ENCODE peak calls at places on chromosomes 7 and 10, in eight cellular contexts. One of them, this sample, is unnamed.

GRCh38 chr7:105721571-105722104 is 140.3 kb upstream of the EFCAB10 start:
- DNase-seq in Caco-2: no peak
- DNase-seq in lower leg skin: no peak
- DNase-seq in colonic mucosa: no peak
- DNase-seq in mesendoderm: peak; percentile 62
- DNase-seq in ELF-1: peak; percentile 49
- DNase-seq in right cardiac atrium: no peak
- DNase-seq in cerebellum: no peak
- DNase-seq in this sample: no peak

GRCh38 chr10:14554843-14555205 is 219.9 kb downstream of the FAM107B start:
- DNase-seq in lower leg skin: no peak
- DNase-seq in Caco-2: no peak
- DNase-seq in right cardiac atrium: no peak
- DNase-seq in ELF-1: no peak
- DNase-seq in cerebellum: no peak
- DNase-seq in mesendoderm: no peak
- DNase-seq in colonic mucosa: no peak
- DNase-seq in this sample: no peak

GRCh38 chr7:139942686-139943085 is 113.6 kb downstream of the TBXAS1 start:
- DNase-seq in colonic mucosa: no peak
- DNase-seq in mesendoderm: no peak
- DNase-seq in lower leg skin: no peak
- DNase-seq in Caco-2: no peak
- DNase-seq in cerebellum: no peak
- DNase-seq in ELF-1: no peak
- DNase-seq in right cardiac atrium: no peak
- DNase-seq in this sample: no peak

GRCh38 chr10:100104300-100104699 is 22.6 kb upstream of the CPN1 start:
- DNase-seq in lower leg skin: no peak
- DNase-seq in Caco-2: no peak
- DNase-seq in colonic mucosa: no peak
- DNase-seq in mesendoderm: no peak
- DNase-seq in cerebellum: no peak
- DNase-seq in ELF-1: no peak
- DNase-seq in right cardiac atrium: no peak
- DNase-seq in this sample: no peak

GRCh38 chr10:97882142-97883091 is 32.8 kb downstream of the GOLGA7B start:
- DNase-seq in ELF-1: no peak
- DNase-seq in mesendoderm: no peak
- DNase-seq in cerebellum: no peak
- DNase-seq in colonic mucosa: no peak
- DNase-seq in lower leg skin: no peak
- DNase-seq in Caco-2: no peak
- DNase-seq in right cardiac atrium: no peak
- DNase-seq in this sample: no peak

GRCh38 chr7:123208793-123209192 is 9.0 kb upstream of the SLC13A1 start:
- DNase-seq in ELF-1: peak; percentile 13
- DNase-seq in right cardiac atrium: no peak
- DNase-seq in colonic mucosa: no peak
- DNase-seq in Caco-2: no peak
- DNase-seq in lower leg skin: no peak
- DNase-seq in mesendoderm: peak; percentile 53
- DNase-seq in cerebellum: no peak
- DNase-seq in this sample: no peak

GRCh38 chr7:12884856-12885440 is 197.5 kb downstream of the ARL4A start:
- DNase-seq in ELF-1: no peak
- DNase-seq in cerebellum: no peak
- DNase-seq in colonic mucosa: no peak
- DNase-seq in Caco-2: no peak
- DNase-seq in mesendoderm: peak; percentile 4
- DNase-seq in lower leg skin: no peak
- DNase-seq in right cardiac atrium: no peak
- DNase-seq in this sample: no peak

GRCh38 chr7:83427929-83428328 is 221.0 kb downstream of the SEMA3E start:
- DNase-seq in Caco-2: no peak
- DNase-seq in cerebellum: no peak
- DNase-seq in right cardiac atrium: no peak
- DNase-seq in colonic mucosa: no peak
- DNase-seq in lower leg skin: no peak
- DNase-seq in mesendoderm: peak; percentile 72
- DNase-seq in ELF-1: no peak
- DNase-seq in this sample: no peak

GRCh38 chr10:75773139-75773801 is 341.8 kb downstream of the LRMDA start:
- DNase-seq in ELF-1: no peak
- DNase-seq in colonic mucosa: no peak
- DNase-seq in right cardiac atrium: no peak
- DNase-seq in Caco-2: no peak
- DNase-seq in lower leg skin: no peak
- DNase-seq in mesendoderm: no peak
- DNase-seq in cerebellum: no peak
- DNase-seq in this sample: no peak

GRCh38 chr7:132255898-132256297 is 320.4 kb downstream of the PLXNA4 start:
- DNase-seq in cerebellum: peak; percentile 32
- DNase-seq in Caco-2: no peak
- DNase-seq in colonic mucosa: no peak
- DNase-seq in mesendoderm: no peak
- DNase-seq in right cardiac atrium: peak; percentile 57
- DNase-seq in ELF-1: no peak
- DNase-seq in lower leg skin: no peak
- DNase-seq in this sample: peak; percentile 52

GRCh38 chr7:18494821-18495408 is 634 bp upstream of the HDAC9 start:
- DNase-seq in lower leg skin: no peak
- DNase-seq in cerebellum: peak; percentile 39
- DNase-seq in Caco-2: no peak
- DNase-seq in ELF-1: peak; percentile 10
- DNase-seq in mesendoderm: no peak
- DNase-seq in right cardiac atrium: no peak
- DNase-seq in colonic mucosa: no peak
- DNase-seq in this sample: no peak

GRCh38 chr7:6654113-6654841 is 17.2 kb downstream of the ZNF316 start:
- DNase-seq in right cardiac atrium: no peak
- DNase-seq in mesendoderm: no peak
- DNase-seq in Caco-2: no peak
- DNase-seq in cerebellum: no peak
- DNase-seq in lower leg skin: peak; percentile 59
- DNase-seq in ELF-1: peak; percentile 37
- DNase-seq in colonic mucosa: no peak
- DNase-seq in this sample: no peak

GRCh38 chr7:27709137-27710075 is 30.6 kb upstream of the TAX1BP1 start:
- DNase-seq in lower leg skin: no peak
- DNase-seq in ELF-1: no peak
- DNase-seq in right cardiac atrium: no peak
- DNase-seq in mesendoderm: no peak
- DNase-seq in Caco-2: no peak
- DNase-seq in colonic mucosa: no peak
- DNase-seq in cerebellum: no peak
- DNase-seq in this sample: no peak

GRCh38 chr10:7610651-7611389 is 55.9 kb downstream of the ITIH5 start:
- DNase-seq in Caco-2: no peak
- DNase-seq in cerebellum: peak; percentile 34
- DNase-seq in right cardiac atrium: peak; percentile 58
- DNase-seq in ELF-1: no peak
- DNase-seq in colonic mucosa: peak; percentile 27
- DNase-seq in mesendoderm: peak; percentile 47
- DNase-seq in lower leg skin: peak; percentile 92
- DNase-seq in this sample: no peak

GRCh38 chr7:105352018-105352612 is 36.6 kb downstream of the SRPK2 start:
- DNase-seq in lower leg skin: peak; percentile 93
- DNase-seq in cerebellum: peak; percentile 59
- DNase-seq in ELF-1: no peak
- DNase-seq in Caco-2: no peak
- DNase-seq in mesendoderm: no peak
- DNase-seq in right cardiac atrium: peak; percentile 85
- DNase-seq in colonic mucosa: peak; percentile 65
- DNase-seq in this sample: peak; percentile 57

GRCh38 chr10:128105383-128105782 is 20.8 kb downstream of the MKI67 start:
- DNase-seq in cerebellum: no peak
- DNase-seq in mesendoderm: no peak
- DNase-seq in right cardiac atrium: no peak
- DNase-seq in Caco-2: no peak
- DNase-seq in ELF-1: no peak
- DNase-seq in colonic mucosa: no peak
- DNase-seq in lower leg skin: no peak
- DNase-seq in this sample: no peak

GRCh38 chr7:30433082-30433481 is 45.5 kb downstream of the NOD1 start:
- DNase-seq in right cardiac atrium: peak; percentile 65
- DNase-seq in lower leg skin: peak; percentile 76
- DNase-seq in colonic mucosa: peak; percentile 43
- DNase-seq in Caco-2: no peak
- DNase-seq in mesendoderm: peak; percentile 26
- DNase-seq in cerebellum: peak; percentile 60
- DNase-seq in ELF-1: no peak
- DNase-seq in this sample: peak; percentile 68

GRCh38 chr7:103951311-103951710 is 38.1 kb downstream of the RELN start:
- DNase-seq in Caco-2: no peak
- DNase-seq in ELF-1: no peak
- DNase-seq in right cardiac atrium: no peak
- DNase-seq in cerebellum: no peak
- DNase-seq in colonic mucosa: no peak
- DNase-seq in mesendoderm: no peak
- DNase-seq in lower leg skin: no peak
- DNase-seq in this sample: no peak

GRCh38 chr7:47478926-47479791 is 102.8 kb downstream of the TNS3 start:
- DNase-seq in Caco-2: no peak
- DNase-seq in mesendoderm: no peak
- DNase-seq in ELF-1: no peak
- DNase-seq in right cardiac atrium: no peak
- DNase-seq in colonic mucosa: no peak
- DNase-seq in lower leg skin: no peak
- DNase-seq in cerebellum: no peak
- DNase-seq in this sample: no peak

GRCh38 chr10:45432700-45433472 is 58.9 kb downstream of the ALOX5 start:
- DNase-seq in ELF-1: no peak
- DNase-seq in mesendoderm: no peak
- DNase-seq in Caco-2: no peak
- DNase-seq in colonic mucosa: no peak
- DNase-seq in right cardiac atrium: no peak
- DNase-seq in cerebellum: no peak
- DNase-seq in lower leg skin: no peak
- DNase-seq in this sample: no peak

GRCh38 chr7:33108591-33108930 is 643 bp downstream of the RP9 start:
- DNase-seq in colonic mucosa: peak; percentile 29
- DNase-seq in lower leg skin: no peak
- DNase-seq in ELF-1: no peak
- DNase-seq in Caco-2: no peak
- DNase-seq in mesendoderm: no peak
- DNase-seq in cerebellum: no peak
- DNase-seq in right cardiac atrium: no peak
- DNase-seq in this sample: no peak

GRCh38 chr7:45435846-45436245 is 138.3 kb upstream of the ADCY1 start:
- DNase-seq in Caco-2: no peak
- DNase-seq in right cardiac atrium: no peak
- DNase-seq in cerebellum: no peak
- DNase-seq in ELF-1: no peak
- DNase-seq in lower leg skin: no peak
- DNase-seq in mesendoderm: no peak
- DNase-seq in colonic mucosa: no peak
- DNase-seq in this sample: no peak

This sample was measured in left lobe of liver.